ENCODE peak calls at places on chromosomes 3 and 15, in six cellular contexts. N, F, P, M, O and H are unnamed samples.
A peak's percentile ranks its signal among the peaks of the same experiment; 100 is the strongest.

GRCh38 chr3:143439785-143440184 is 320.2 kb downstream of the CHST2 start:
- DNase-seq in P (no peak), M (no peak), O (no peak), F (no peak), N (no peak), H (no peak)

GRCh38 chr3:45582407-45582806 is 12.1 kb upstream of the LIMD1 start:
- DNase-seq in F (no peak), M (no peak), N (no peak), O (no peak), P (no peak), H (no peak)

GRCh38 chr3:187741403-187742350 is 3.6 kb downstream of the BCL6 start:
- DNase-seq in O (peak; percentile 71), N (peak; percentile 76), P (no peak), F (no peak), M (no peak), H (no peak)

GRCh38 chr3:46930945-46931403 is 45.6 kb downstream of the CCDC12 start:
- DNase-seq in N (no peak), F (no peak), M (no peak), O (no peak), P (no peak), H (no peak)

GRCh38 chr3:14876942-14877341 is 58.2 kb downstream of the FGD5 start:
- DNase-seq in F (no peak), O (no peak), N (no peak), M (no peak), P (no peak), H (no peak)

GRCh38 chr3:23956701-23957100 is 11.6 kb downstream of the NR1D2 start:
- DNase-seq in N (no peak), O (no peak), P (no peak), M (no peak), F (no peak), H (no peak)

GRCh38 chr3:140931801-140932200 is 9.8 kb upstream of the SLC25A36 start:
- DNase-seq in O (no peak), F (no peak), P (no peak), N (no peak), M (no peak), H (no peak)

GRCh38 chr3:113536627-113537101 is 4.3 kb downstream of the SIDT1 start:
- DNase-seq in O (no peak), P (no peak), M (no peak), F (no peak), N (no peak), H (no peak)

GRCh38 chr3:10511809-10512494 is 6.6 kb upstream of the ATP2B2 start:
- DNase-seq in O (no peak), F (no peak), M (no peak), P (no peak), N (peak; percentile 24), H (no peak)

GRCh38 chr15:58771621-58772235 is 626 bp downstream of the MINDY2 start:
- DNase-seq in N (no peak), M (no peak), O (peak; percentile 45), P (no peak), F (peak; percentile 18), H (no peak)

GRCh38 chr3:32319607-32320006 is 72.0 kb upstream of the CMTM7 start:
- DNase-seq in O (no peak), F (no peak), N (no peak), M (no peak), P (no peak), H (no peak)

GRCh38 chr3:178964551-178964950 is 107.1 kb downstream of the ZMAT3 start:
- DNase-seq in O (no peak), M (no peak), N (no peak), F (no peak), P (no peak), H (no peak)

GRCh38 chr3:151890721-151891141 is 17.3 kb downstream of the SUCNR1 start:
- DNase-seq in O (no peak), P (no peak), N (no peak), M (no peak), F (no peak), H (no peak)

GRCh38 chr15:94135748-94136147 is 95.6 kb upstream of the MCTP2 start:
- DNase-seq in F (no peak), M (no peak), P (no peak), O (no peak), N (no peak), H (no peak)

GRCh38 chr3:133548090-133548489 is 25.4 kb upstream of the CDV3 start:
- DNase-seq in N (no peak), M (no peak), P (no peak), F (no peak), O (no peak), H (no peak)

GRCh38 chr3:96510334-96510733 is 304.1 kb upstream of the EPHA6 start:
- DNase-seq in M (no peak), P (no peak), O (no peak), N (no peak), F (no peak), H (no peak)

DNA sequence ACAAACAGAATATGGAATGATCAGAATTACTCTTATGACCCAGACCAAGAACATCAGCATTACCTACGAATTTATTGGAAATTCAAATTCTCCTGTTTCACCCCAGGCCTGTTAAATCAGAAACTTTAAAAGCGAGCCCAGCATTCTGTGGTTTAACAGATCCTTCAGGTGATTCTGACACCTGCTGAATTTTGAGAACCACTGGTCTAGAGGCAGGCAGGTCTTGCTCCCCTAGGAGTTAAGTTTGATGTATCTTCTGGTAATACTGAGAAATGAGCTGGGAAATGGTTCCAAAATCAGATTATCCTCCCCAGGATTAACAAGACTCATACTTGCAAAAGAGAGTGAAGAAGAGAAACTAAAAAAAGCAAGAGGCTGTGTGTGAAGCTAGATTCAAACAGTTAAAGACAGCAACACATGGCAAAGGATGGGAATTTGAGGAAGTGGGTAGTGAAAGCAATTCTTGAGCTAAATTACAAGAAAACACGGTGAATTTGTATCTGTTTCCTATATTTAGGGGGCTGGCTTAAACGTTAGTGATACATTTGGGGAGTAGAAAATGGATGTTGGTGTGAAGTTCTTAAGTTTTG is 66.0 kb downstream of the FLNB start:
- DNase-seq in M (no peak), P (no peak), O (no peak), F (peak; percentile 10), N (no peak), H (no peak)
- TF ChIP-seq TAF1 in M (no peak), P (no peak), O (no peak), F (no peak), N (no peak), H (no peak)

GRCh38 chr3:52473031-52473430 is 17.6 kb downstream of the NISCH start:
- DNase-seq in O (no peak), M (no peak), F (no peak), P (no peak), N (no peak), H (no peak)
- TF ChIP-seq POLR2A in O (no peak), M (no peak), F (no peak), P (no peak), N (no peak), H (no peak)

GRCh38 chr3:13352621-13353131 is 67.4 kb downstream of the NUP210 start:
- DNase-seq in F (no peak), M (no peak), P (no peak), O (peak; percentile 95), N (no peak), H (no peak)
- TF ChIP-seq TAF1 in F (no peak), M (no peak), P (no peak), O (no peak), N (no peak), H (no peak)

GRCh38 chr3:29796808-29797207 is 515.9 kb downstream of the RBMS3 start:
- DNase-seq in P (no peak), O (no peak), M (no peak), N (no peak), F (no peak), H (no peak)
- TF ChIP-seq POLR2A in P (no peak), O (no peak), M (no peak), N (no peak), F (no peak), H (no peak)

GRCh38 chr3:159904455-159904854 is 84.2 kb upstream of the IL12A start:
- DNase-seq in N (no peak), P (no peak), F (no peak), M (no peak), O (no peak), H (no peak)
- TF ChIP-seq TAF1 in N (no peak), P (no peak), F (no peak), M (no peak), O (no peak), H (no peak)

GRCh38 chr3:129278439-129278969 is at the start of gene HMCES:
- DNase-seq in P (peak; percentile 66), N (peak; percentile 80), F (peak; percentile 68), M (peak; percentile 31), O (peak; percentile 90), H (peak; percentile 75)
- TF ChIP-seq POLR2A in P (peak; percentile 45), N (no peak), F (no peak), M (peak; percentile 88), O (peak; percentile 71), H (no peak)

GRCh38 chr3:101730839-101731238 is 6.4 kb downstream of the CEP97 start:
- DNase-seq in F (no peak), N (no peak), P (no peak), M (no peak), O (peak; percentile 12), H (no peak)

GRCh38 chr3:101732240-101732641 is 7.8 kb downstream of the CEP97 start:
- DNase-seq in P (no peak), F (no peak), N (no peak), O (no peak), M (no peak), H (no peak)

GRCh38 chr3:101735833-101736232 is 11.4 kb downstream of the CEP97 start:
- DNase-seq in P (no peak), F (no peak), N (no peak), O (no peak), M (no peak), H (no peak)
- TF ChIP-seq TAF1 in P (no peak), F (no peak), N (no peak), O (no peak), M (no peak), H (no peak)

GRCh38 chr15:42273099-42273899 is at the start of the genes GANC and TMEM87A:
- DNase-seq in P (peak; percentile 96), N (peak; percentile 98), F (peak; percentile 71), O (peak; percentile 93), M (peak; percentile 95), H (peak; percentile 67)
- TF ChIP-seq POLR2A in P (peak; percentile 97), N (peak; percentile 98), F (peak; percentile 98), O (peak; percentile 99), M (peak; percentile 99), H (peak; percentile 98)

GRCh38 chr3:193800138-193801043 is 207.4 kb downstream of the OPA1 start:
- DNase-seq in F (no peak), N (no peak), M (no peak), O (peak; percentile 50), P (no peak), H (no peak)
- TF ChIP-seq TAF1 in F (no peak), N (no peak), M (no peak), O (no peak), P (no peak), H (no peak)